ENCODE peak calls at places on chromosome 15, in eight cellular contexts. B is A549; H is stimulated activated naive B cell treated with anti-CD40 and anti-IgM and Interleukin-4, amounts not matched to agents 10 μg/mL and 1 μg/mL and 100 μg/mL, for 72 hours; D is SW 1271; R is NCI-H1417; Z is AG04449; K is AG08396; G is activated T-cell treated with anti-CD3 and anti-CD28 coated beads for 48 hours. W is an unnamed sample.

GRCh38 chr15:90228960-90229359 is 4.8 kb downstream of the CIB1 start:
- DNase-seq in D (no peak), K (no peak), R (no peak), H (no peak), G (no peak), Z (no peak), B (no peak), W (no peak)

GRCh38 chr15:27797765-27798164 is 301.4 kb downstream of the OCA2 start:
- DNase-seq in D (no peak), H (no peak), B (no peak), R (peak), G (no peak), Z (no peak), K (no peak), W (no peak)

GRCh38 chr15:80242132-80242769 is 9.8 kb downstream of the CTXND1 start:
- DNase-seq in R (no peak), Z (no peak), D (no peak), H (no peak), G (peak), B (peak), K (peak), W (no peak)

GRCh38 chr15:61318802-61319201 is 89.7 kb upstream of the RORA start:
- DNase-seq in K (no peak), G (no peak), Z (no peak), B (no peak), H (no peak), D (no peak), R (no peak), W (no peak)

GRCh38 chr15:67542462-67543347 is at the start of gene MAP2K5:
- DNase-seq in Z (no peak), G (peak), K (peak), D (peak), R (peak), H (peak), B (peak), W (no peak)

GRCh38 chr15:101152914-101153313 is 98.9 kb downstream of the CHSY1 start:
- DNase-seq in B (peak), G (no peak), D (no peak), R (no peak), H (no peak), K (no peak), Z (no peak), W (no peak)

GRCh38 chr15:81032818-81033217 is 32.1 kb downstream of the TLNRD1 start:
- DNase-seq in K (no peak), Z (no peak), G (no peak), B (no peak), R (no peak), H (no peak), D (no peak), W (no peak)

GRCh38 chr15:40002295-40002694 is 36.7 kb downstream of the SRP14 start:
- DNase-seq in H (no peak), B (peak), K (peak), G (no peak), D (no peak), Z (no peak), R (no peak), W (no peak)

GRCh38 chr15:26939398-26939797 is 31.6 kb upstream of the GABRG3 start:
- DNase-seq in R (no peak), B (no peak), H (no peak), D (no peak), K (no peak), Z (no peak), G (no peak), W (no peak)

GRCh38 chr15:67750371-67750770 is 74.9 kb upstream of the SKOR1 start:
- DNase-seq in K (no peak), Z (no peak), R (no peak), G (no peak), B (no peak), D (no peak), H (no peak), W (no peak)

GRCh38 chr15:73336756-73337155 is 32.0 kb downstream of the HCN4 start:
- DNase-seq in K (no peak), H (no peak), R (no peak), G (no peak), Z (no peak), B (no peak), D (no peak), W (no peak)

GRCh38 chr15:101320501-101321052 is 25.5 kb upstream of the SNRPA1 start:
- DNase-seq in R (no peak), H (no peak), B (no peak), K (peak), Z (no peak), G (peak), D (no peak), W (no peak)

GRCh38 chr15:75067123-75067854 is 43.9 kb downstream of the PPCDC start:
- DNase-seq in D (no peak), K (no peak), H (peak), G (no peak), Z (no peak), B (no peak), R (no peak), W (no peak)

GRCh38 chr15:40343512-40343911 is 2.8 kb upstream of the CCDC9B start:
- DNase-seq in H (no peak), D (peak), R (no peak), G (no peak), B (no peak), Z (peak), K (peak), W (no peak)

GRCh38 chr15:68797589-68798377 is 22.9 kb downstream of the ANP32A start:
- DNase-seq in H (no peak), G (no peak), Z (no peak), K (no peak), B (no peak), R (no peak), D (no peak), W (no peak)

GRCh38 chr15:22933641-22934061 is 46.5 kb downstream of the CYFIP1 start:
- DNase-seq in R (no peak), H (no peak), B (no peak), G (no peak), K (no peak), Z (no peak), D (no peak), W (no peak)

GRCh38 chr15:98800437-98801233 is 152.3 kb downstream of the IGF1R start:
- DNase-seq in D (peak), K (peak), H (no peak), G (no peak), R (peak), B (peak), Z (peak), W (no peak)

GRCh38 chr15:89002281-89002761 is 85.9 kb upstream of the ABHD2 start:
- DNase-seq in B (peak), G (no peak), K (peak), Z (peak), R (no peak), D (no peak), H (peak), W (peak)

GRCh38 chr15:65931221-65931620 is 61.9 kb downstream of the RAB11A start:
- DNase-seq in G (no peak), K (no peak), D (no peak), H (no peak), Z (no peak), B (no peak), R (no peak), W (no peak)

GRCh38 chr15:57118013-57118799 is 199.8 kb downstream of the TCF12 start:
- DNase-seq in H (no peak), B (peak), G (no peak), R (no peak), K (no peak), Z (no peak), D (no peak), W (no peak)

W was measured in GM12878.